ENCODE peak calls at places on chromosomes 3 and 15, in seven cellular contexts. One of them, this sample, is unnamed.

GRCh38 chr15:49946681-49947080 is 172.4 kb downstream of the ATP8B4 start:
- DNase-seq in psoas muscle: no peak
- DNase-seq in right atrium auricular region: no peak
- DNase-seq in cardiac muscle cell: no peak
- DNase-seq in HCT116: no peak
- DNase-seq in AG04450: no peak
- DNase-seq in testis: no peak
- DNase-seq in this sample: no peak

GRCh38 chr3:134652409-134652831 is 1.6 kb upstream of the KY start:
- DNase-seq in psoas muscle: no peak
- DNase-seq in HCT116: no peak
- DNase-seq in testis: no peak
- DNase-seq in cardiac muscle cell: peak; percentile 25
- DNase-seq in AG04450: no peak
- DNase-seq in right atrium auricular region: peak; percentile 30
- DNase-seq in this sample: no peak

GRCh38 chr15:76932090-76932966 is 779 bp downstream of the RCN2 start:
- DNase-seq in testis: no peak
- DNase-seq in right atrium auricular region: no peak
- DNase-seq in cardiac muscle cell: peak; percentile 14
- DNase-seq in HCT116: no peak
- DNase-seq in AG04450: no peak
- DNase-seq in psoas muscle: no peak
- DNase-seq in this sample: no peak

GRCh38 chr3:69410301-69410700 is 24.4 kb upstream of the FRMD4B start:
- DNase-seq in HCT116: peak; percentile 51
- DNase-seq in AG04450: no peak
- DNase-seq in right atrium auricular region: peak; percentile 85
- DNase-seq in cardiac muscle cell: peak; percentile 77
- DNase-seq in psoas muscle: peak; percentile 56
- DNase-seq in testis: peak; percentile 80
- DNase-seq in this sample: peak; percentile 88

GRCh38 chr3:194212869-194213320 is 76.9 kb downstream of the HES1 start:
- DNase-seq in AG04450: no peak
- DNase-seq in HCT116: no peak
- DNase-seq in testis: no peak
- DNase-seq in psoas muscle: no peak
- DNase-seq in right atrium auricular region: no peak
- DNase-seq in cardiac muscle cell: no peak
- DNase-seq in this sample: peak; percentile 89

GRCh38 chr3:133742351-133743091 is 3.7 kb upstream of the TF start:
- DNase-seq in testis: peak; percentile 41
- DNase-seq in psoas muscle: no peak
- DNase-seq in right atrium auricular region: no peak
- DNase-seq in HCT116: peak; percentile 3
- DNase-seq in cardiac muscle cell: peak; percentile 66
- DNase-seq in AG04450: no peak
- DNase-seq in this sample: no peak

GRCh38 chr3:26704736-26705135 is 82.2 kb downstream of the LRRC3B start:
- DNase-seq in testis: no peak
- DNase-seq in AG04450: no peak
- DNase-seq in psoas muscle: no peak
- DNase-seq in HCT116: no peak
- DNase-seq in cardiac muscle cell: no peak
- DNase-seq in right atrium auricular region: no peak
- DNase-seq in this sample: no peak

GRCh38 chr15:71136159-71137137 is 21.2 kb downstream of the THSD4 start:
- DNase-seq in HCT116: no peak
- DNase-seq in cardiac muscle cell: peak; percentile 93
- DNase-seq in testis: no peak
- DNase-seq in psoas muscle: no peak
- DNase-seq in AG04450: peak; percentile 70
- DNase-seq in right atrium auricular region: peak; percentile 59
- DNase-seq in this sample: peak; percentile 78

GRCh38 chr3:31704651-31705179 is 172.0 kb downstream of the STT3B start:
- DNase-seq in AG04450: peak; percentile 65
- DNase-seq in HCT116: peak; percentile 55
- DNase-seq in cardiac muscle cell: no peak
- DNase-seq in right atrium auricular region: peak; percentile 55
- DNase-seq in testis: peak; percentile 41
- DNase-seq in psoas muscle: peak; percentile 50
- DNase-seq in this sample: no peak

GRCh38 chr15:67091073-67091965 is 25.9 kb downstream of the SMAD3 start:
- DNase-seq in HCT116: peak; percentile 90
- DNase-seq in psoas muscle: peak; percentile 84
- DNase-seq in cardiac muscle cell: peak; percentile 94
- DNase-seq in testis: peak; percentile 33
- DNase-seq in right atrium auricular region: peak; percentile 87
- DNase-seq in AG04450: peak; percentile 86
- DNase-seq in this sample: no peak

GRCh38 chr3:19455546-19455945 is 307.2 kb downstream of the KCNH8 start:
- DNase-seq in HCT116: no peak
- DNase-seq in testis: no peak
- DNase-seq in right atrium auricular region: no peak
- DNase-seq in cardiac muscle cell: no peak
- DNase-seq in AG04450: no peak
- DNase-seq in psoas muscle: no peak
- DNase-seq in this sample: no peak

GRCh38 chr15:59946084-59946483 is 58.0 kb upstream of the FOXB1 start:
- DNase-seq in right atrium auricular region: no peak
- DNase-seq in HCT116: no peak
- DNase-seq in psoas muscle: no peak
- DNase-seq in testis: no peak
- DNase-seq in AG04450: no peak
- DNase-seq in cardiac muscle cell: no peak
- DNase-seq in this sample: no peak

GRCh38 chr3:123883111-123883510 is 1.0 kb downstream of the MYLK start:
- DNase-seq in psoas muscle: no peak
- DNase-seq in cardiac muscle cell: no peak
- DNase-seq in testis: no peak
- DNase-seq in HCT116: no peak
- DNase-seq in right atrium auricular region: no peak
- DNase-seq in AG04450: no peak
- DNase-seq in this sample: no peak

GRCh38 chr3:46576-46975 is 150.0 kb upstream of the CHL1 start:
- DNase-seq in HCT116: no peak
- DNase-seq in right atrium auricular region: no peak
- DNase-seq in AG04450: no peak
- DNase-seq in cardiac muscle cell: no peak
- DNase-seq in psoas muscle: no peak
- DNase-seq in testis: no peak
- DNase-seq in this sample: no peak

GRCh38 chr3:25423780-25424179 is 4.3 kb upstream of the RARB start:
- DNase-seq in AG04450: no peak
- DNase-seq in cardiac muscle cell: peak; percentile 64
- DNase-seq in HCT116: no peak
- DNase-seq in right atrium auricular region: no peak
- DNase-seq in psoas muscle: no peak
- DNase-seq in testis: no peak
- DNase-seq in this sample: no peak

GRCh38 chr3:31358473-31359075 is 174.2 kb upstream of the STT3B start:
- DNase-seq in psoas muscle: no peak
- DNase-seq in HCT116: no peak
- DNase-seq in testis: no peak
- DNase-seq in right atrium auricular region: no peak
- DNase-seq in cardiac muscle cell: no peak
- DNase-seq in AG04450: no peak
- DNase-seq in this sample: no peak

GRCh38 chr3:168080022-168080421 is 15.7 kb downstream of the GOLIM4 start:
- DNase-seq in testis: no peak
- DNase-seq in HCT116: no peak
- DNase-seq in psoas muscle: no peak
- DNase-seq in AG04450: no peak
- DNase-seq in right atrium auricular region: no peak
- DNase-seq in cardiac muscle cell: no peak
- DNase-seq in this sample: no peak

GRCh38 chr3:126394179-126394976 is at the start of gene CFAP100:
- DNase-seq in cardiac muscle cell: peak; percentile 67
- DNase-seq in right atrium auricular region: no peak
- DNase-seq in AG04450: no peak
- DNase-seq in psoas muscle: no peak
- DNase-seq in HCT116: no peak
- DNase-seq in testis: peak; percentile 65
- DNase-seq in this sample: peak; percentile 93

GRCh38 chr3:38238416-38239008 is 27.1 kb upstream of the SLC22A13 start:
- DNase-seq in HCT116: no peak
- DNase-seq in AG04450: no peak
- DNase-seq in testis: no peak
- DNase-seq in right atrium auricular region: no peak
- DNase-seq in cardiac muscle cell: no peak
- DNase-seq in psoas muscle: no peak
- DNase-seq in this sample: no peak
- TF ChIP-seq CTCF in HCT116: no peak
- TF ChIP-seq CTCF in AG04450: no peak
- TF ChIP-seq CTCF in testis: no peak
- TF ChIP-seq CTCF in right atrium auricular region: no peak
- TF ChIP-seq CTCF in cardiac muscle cell: no peak
- TF ChIP-seq CTCF in psoas muscle: no peak
- TF ChIP-seq CTCF in this sample: no peak

DNA sequence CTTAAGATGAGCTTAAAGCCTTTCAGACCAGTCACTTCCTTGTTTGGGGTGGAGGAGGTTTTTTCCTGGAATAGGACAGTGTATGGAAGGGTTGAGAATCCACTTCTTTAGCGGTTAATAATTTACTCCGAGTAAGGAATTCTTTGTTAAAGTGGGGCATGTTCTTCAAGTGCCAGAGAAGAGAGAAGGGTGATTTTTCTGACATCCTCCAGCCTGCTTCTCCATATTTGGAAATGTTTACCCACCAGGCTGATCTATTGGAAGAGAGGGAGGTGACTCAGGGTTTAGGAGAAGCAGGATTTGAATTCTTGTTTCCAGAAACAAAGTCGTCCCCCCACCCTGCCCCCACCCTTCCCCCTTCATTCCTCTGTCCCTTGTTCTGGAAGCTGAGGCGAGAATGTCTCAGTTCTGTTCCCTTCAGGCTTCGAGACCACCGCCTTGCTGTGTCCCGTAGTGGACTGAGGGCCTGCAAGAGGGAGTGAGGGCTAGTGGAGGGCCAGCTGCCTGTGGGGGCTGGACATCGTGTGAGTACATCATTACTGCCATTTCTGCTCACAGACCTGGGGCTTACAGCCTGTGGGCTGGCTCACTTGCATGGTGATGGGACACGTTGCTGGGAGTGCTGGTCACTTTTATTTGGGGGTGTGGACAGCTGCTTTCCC is 58.5 kb downstream of the LPP start:
- DNase-seq in AG04450: peak; percentile 83
- DNase-seq in cardiac muscle cell: peak; percentile 58
- DNase-seq in testis: no peak
- DNase-seq in right atrium auricular region: peak; percentile 57
- DNase-seq in HCT116: no peak
- DNase-seq in psoas muscle: no peak
- DNase-seq in this sample: peak; percentile 80
- H3K4me3 ChIP-seq in AG04450: peak overlapping the region; percentile 59
- H3K4me3 ChIP-seq in cardiac muscle cell: no peak overlapping the region
- H3K4me3 ChIP-seq in testis: no peak overlapping the region
- H3K4me3 ChIP-seq in right atrium auricular region: no peak overlapping the region
- H3K4me3 ChIP-seq in HCT116: no peak overlapping the region
- H3K4me3 ChIP-seq in psoas muscle: peak overlapping the region; percentile 19
- H3K4me3 ChIP-seq in this sample: peak overlapping the region; percentile 76

DNA sequence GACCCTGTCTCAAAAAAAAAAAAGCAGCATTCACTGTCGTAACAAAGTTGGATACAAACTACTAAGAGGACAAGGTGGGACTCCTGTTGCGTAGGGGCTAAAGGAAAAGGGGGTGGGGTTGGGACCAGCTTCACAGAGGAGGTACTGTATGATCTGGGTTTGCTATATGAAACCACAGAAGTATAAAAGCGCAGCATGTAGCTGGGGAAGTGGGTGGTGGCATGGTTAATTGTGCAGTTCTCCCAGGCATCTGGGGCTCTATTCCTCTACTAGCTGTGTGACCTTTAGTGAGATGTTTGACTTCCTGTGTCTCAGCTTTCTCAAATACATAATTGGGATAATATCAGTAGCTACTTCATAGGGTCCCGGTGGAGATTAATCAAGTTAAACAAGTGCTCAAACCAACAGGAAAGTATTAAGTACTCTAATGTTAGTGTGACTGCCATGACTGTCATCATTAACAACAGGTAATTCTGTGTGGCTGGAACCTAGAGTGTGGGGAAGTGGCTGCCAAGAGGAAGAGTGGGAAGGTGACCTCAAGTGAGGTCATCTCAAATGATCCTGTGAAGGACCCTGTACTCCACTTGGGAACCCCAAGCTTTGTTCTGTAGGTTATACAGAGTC is 11.5 kb downstream of the PARP16 start:
- DNase-seq in psoas muscle: no peak
- DNase-seq in AG04450: no peak
- DNase-seq in cardiac muscle cell: no peak
- DNase-seq in HCT116: no peak
- DNase-seq in testis: no peak
- DNase-seq in right atrium auricular region: no peak
- DNase-seq in this sample: no peak
- H3K27ac ChIP-seq in psoas muscle: peak overlapping the region; percentile 32
- H3K27ac ChIP-seq in AG04450: no peak overlapping the region
- H3K27ac ChIP-seq in cardiac muscle cell: no peak overlapping the region
- H3K27ac ChIP-seq in HCT116: peak overlapping the region; percentile 2
- H3K27ac ChIP-seq in testis: no peak overlapping the region
- H3K27ac ChIP-seq in right atrium auricular region: no peak overlapping the region
- H3K27ac ChIP-seq in this sample: no peak overlapping the region

GRCh38 chr3:15531346-15531745 is 9.8 kb upstream of the COLQ start:
- DNase-seq in cardiac muscle cell: no peak
- DNase-seq in right atrium auricular region: peak; percentile 11
- DNase-seq in HCT116: no peak
- DNase-seq in AG04450: no peak
- DNase-seq in testis: no peak
- DNase-seq in psoas muscle: no peak
- DNase-seq in this sample: no peak

GRCh38 chr3:15525790-15526189 is 4.3 kb upstream of the COLQ start:
- DNase-seq in HCT116: no peak
- DNase-seq in testis: no peak
- DNase-seq in cardiac muscle cell: no peak
- DNase-seq in AG04450: no peak
- DNase-seq in right atrium auricular region: no peak
- DNase-seq in psoas muscle: no peak
- DNase-seq in this sample: no peak

GRCh38 chr3:15528881-15529537 is 7.5 kb upstream of the COLQ start:
- DNase-seq in cardiac muscle cell: no peak
- DNase-seq in right atrium auricular region: peak; percentile 28
- DNase-seq in HCT116: no peak
- DNase-seq in testis: no peak
- DNase-seq in psoas muscle: no peak
- DNase-seq in AG04450: no peak
- DNase-seq in this sample: no peak

GRCh38 chr3:15523660-15524417 is 2.3 kb upstream of the COLQ start:
- DNase-seq in right atrium auricular region: peak; percentile 34
- DNase-seq in testis: no peak
- DNase-seq in psoas muscle: no peak
- DNase-seq in cardiac muscle cell: no peak
- DNase-seq in AG04450: no peak
- DNase-seq in HCT116: no peak
- DNase-seq in this sample: no peak

DNA sequence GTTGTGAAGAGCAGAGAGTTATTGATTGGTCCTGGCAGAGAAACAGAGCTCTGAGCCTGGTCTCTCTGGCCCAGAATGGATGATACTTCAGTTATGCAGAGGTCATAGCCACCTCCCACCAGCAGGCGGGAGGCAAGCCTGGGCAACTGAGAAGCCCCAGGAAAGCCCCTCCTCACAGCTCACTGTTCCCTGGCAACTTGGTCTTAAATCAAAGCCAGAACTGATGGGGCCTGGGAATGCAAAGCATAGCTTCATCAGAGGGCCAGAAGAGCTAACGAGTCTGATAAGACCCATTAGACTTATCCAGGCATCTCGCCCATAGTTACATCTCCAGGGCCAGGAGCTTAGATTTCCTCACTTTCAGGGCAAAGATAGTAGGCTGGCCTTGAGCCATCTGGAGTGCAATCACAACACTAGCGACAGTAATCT is 5.5 kb upstream of the COLQ start:
- DNase-seq in testis: no peak
- DNase-seq in cardiac muscle cell: peak; percentile 68
- DNase-seq in AG04450: no peak
- DNase-seq in psoas muscle: no peak
- DNase-seq in HCT116: no peak
- DNase-seq in right atrium auricular region: peak; percentile 58
- DNase-seq in this sample: peak; percentile 92
- TF ChIP-seq CTCF in testis: no peak
- TF ChIP-seq CTCF in cardiac muscle cell: peak; percentile 59
- TF ChIP-seq CTCF in AG04450: peak; percentile 33
- TF ChIP-seq CTCF in psoas muscle: no peak
- TF ChIP-seq CTCF in HCT116: peak; percentile 37
- TF ChIP-seq CTCF in right atrium auricular region: peak; percentile 51
- TF ChIP-seq CTCF in this sample: peak; percentile 83